ENCODE peak calls at places on chromosomes 7 and 10, in five cellular contexts. A, G, J, S and C are unnamed samples.

GRCh38 chr10:71756441-71757191 is 16.7 kb downstream of the VSIR start:
- DNase-seq in J (no peak), S (no peak), G (no peak), A (no peak), C (peak; percentile 53)

GRCh38 chr10:80260295-80261243 is 28.9 kb downstream of the MAT1A start:
- DNase-seq in J (peak; percentile 48), A (peak; percentile 69), S (no peak), G (peak; percentile 74), C (no peak)

GRCh38 chr7:55366461-55367138 is 1.5 kb downstream of the LANCL2 start:
- DNase-seq in J (peak; percentile 25), S (peak; percentile 17), A (no peak), G (peak; percentile 48), C (no peak)

GRCh38 chr10:74502963-74503608 is 323.3 kb upstream of the KAT6B start:
- DNase-seq in J (peak; percentile 4), S (peak; percentile 9), G (no peak), A (no peak), C (no peak)

GRCh38 chr10:113030453-113030852 is 80.4 kb downstream of the TCF7L2 start:
- DNase-seq in A (no peak), S (no peak), G (no peak), J (no peak), C (no peak)

GRCh38 chr7:105122619-105123018 is 108.6 kb downstream of the KMT2E start:
- DNase-seq in J (no peak), G (no peak), S (no peak), A (no peak), C (no peak)

GRCh38 chr10:9294132-9294663 is 1239.7 kb downstream of the GATA3 start:
- DNase-seq in G (no peak), J (no peak), S (no peak), A (no peak), C (no peak)

GRCh38 chr10:17387861-17388503 is 66.4 kb downstream of the ST8SIA6 start:
- DNase-seq in J (peak; percentile 31), G (peak; percentile 27), A (no peak), S (no peak), C (no peak)

GRCh38 chr7:98998821-98999725 is 120.7 kb downstream of the TRRAP start:
- DNase-seq in J (no peak), G (no peak), A (no peak), S (no peak), C (no peak)
- TF ChIP-seq GABPA in J (no peak), G (no peak), A (no peak), S (no peak), C (no peak)

GRCh38 chr7:147089608-147090007 is 973.0 kb downstream of the CNTNAP2 start:
- DNase-seq in G (no peak), J (no peak), S (no peak), A (no peak), C (no peak)

DNA sequence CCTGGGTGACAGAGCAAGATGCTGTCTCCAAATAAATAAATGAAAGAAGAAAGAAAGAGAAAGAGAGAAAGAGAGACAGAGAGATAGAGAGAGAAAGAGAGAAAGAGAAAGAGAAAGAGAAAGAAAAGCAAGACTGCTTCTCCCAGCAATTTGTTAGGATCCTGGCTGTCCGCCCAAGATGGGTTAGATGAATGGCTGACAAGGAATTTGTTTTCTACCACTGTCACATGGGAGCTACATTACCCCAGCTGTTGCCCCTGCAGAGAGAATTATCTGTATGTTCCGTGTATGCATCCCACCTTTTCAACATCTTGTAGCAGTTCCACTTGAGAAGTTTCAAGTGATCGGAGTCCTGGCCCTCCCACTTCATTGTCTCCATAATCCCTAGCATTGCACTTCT is 972.3 kb downstream of the CNTNAP2 start:
- DNase-seq in J (no peak), G (no peak), S (no peak), A (no peak), C (no peak)
- TF ChIP-seq REST in J (no peak), G (no peak), S (no peak), A (no peak), C (no peak)

DNA sequence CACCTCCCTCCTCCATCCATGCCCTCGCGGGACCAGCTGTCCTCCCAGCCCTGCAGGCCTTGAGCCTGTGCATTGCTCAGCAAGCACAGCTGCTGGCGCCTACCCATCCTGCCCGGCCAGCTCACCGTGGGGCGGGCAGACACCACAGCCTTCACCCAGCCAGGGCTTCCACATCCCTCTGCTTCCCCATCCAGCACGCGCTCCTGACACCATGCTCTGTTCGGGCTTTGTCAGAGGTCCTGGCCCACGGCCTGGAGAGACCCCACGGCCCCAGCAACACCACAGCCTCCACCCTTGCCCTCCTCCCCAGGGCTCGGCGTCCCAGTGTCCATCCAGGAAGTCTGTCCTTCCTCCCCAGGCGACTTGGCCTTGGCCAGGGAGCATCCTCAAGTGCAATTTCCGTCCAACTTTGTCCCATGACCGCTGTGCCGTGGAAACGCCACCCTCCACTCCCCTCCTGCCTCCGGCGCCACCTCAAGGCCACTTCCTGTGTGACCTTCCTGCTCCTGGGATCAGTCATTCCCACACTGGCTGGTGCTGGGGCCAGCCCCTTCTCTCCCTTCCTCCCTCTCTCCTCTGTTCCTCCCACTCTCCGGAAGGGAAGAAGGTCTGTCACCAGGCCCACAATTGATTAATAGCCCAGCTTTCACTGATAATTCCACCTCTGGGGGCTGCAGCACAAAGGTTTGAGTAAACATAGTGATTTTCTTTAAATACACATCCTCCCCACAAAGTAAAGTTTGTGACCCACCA is 71.5 kb upstream of the SMNDC1 start:
- DNase-seq in S (no peak), G (no peak), J (peak; percentile 43), A (peak; percentile 27), C (no peak)
- TF ChIP-seq GABPA in S (no peak), G (no peak), J (peak; percentile 40), A (peak; percentile 76), C (no peak)

DNA sequence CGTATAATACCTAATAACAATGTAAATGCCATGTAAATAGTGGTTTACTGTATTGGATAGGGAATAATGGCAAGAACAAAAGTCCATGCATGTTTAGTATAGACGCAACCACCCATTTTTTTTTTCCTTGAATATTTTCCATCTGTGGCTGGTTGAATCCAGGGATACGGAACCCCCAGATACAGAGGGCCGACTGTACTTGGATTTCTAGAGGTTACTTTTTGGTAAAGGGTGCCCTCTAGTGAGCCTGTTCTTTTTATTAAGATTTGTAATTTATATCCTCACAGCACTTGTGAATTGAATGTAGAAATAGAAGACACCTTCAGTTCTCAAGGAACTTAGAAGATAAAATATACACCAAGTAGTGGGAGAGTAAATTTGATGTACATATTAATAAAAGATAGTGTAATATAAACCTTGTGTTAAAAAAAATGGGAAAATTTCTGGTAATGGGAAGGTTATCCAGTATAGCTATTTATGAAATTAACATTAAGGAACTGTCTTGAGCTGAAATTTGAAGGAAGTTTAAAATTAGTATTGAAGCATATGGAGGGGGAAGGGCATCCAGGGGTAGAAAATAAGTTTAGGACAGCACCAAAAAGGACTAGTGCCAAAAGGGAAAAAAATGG is 32.0 kb downstream of the EXOC6 start:
- DNase-seq in J (peak; percentile 54), S (no peak), A (no peak), G (peak; percentile 37), C (peak; percentile 39)
- TF ChIP-seq REST in J (no peak), S (no peak), A (no peak), G (no peak), C (no peak)

GRCh38 chr10:97590082-97590747 is 694 bp downstream of the C10orf62 start:
- DNase-seq in G (peak; percentile 4), A (no peak), J (no peak), S (no peak), C (no peak)
- TF ChIP-seq GABPA in G (no peak), A (no peak), J (no peak), S (no peak), C (no peak)

DNA sequence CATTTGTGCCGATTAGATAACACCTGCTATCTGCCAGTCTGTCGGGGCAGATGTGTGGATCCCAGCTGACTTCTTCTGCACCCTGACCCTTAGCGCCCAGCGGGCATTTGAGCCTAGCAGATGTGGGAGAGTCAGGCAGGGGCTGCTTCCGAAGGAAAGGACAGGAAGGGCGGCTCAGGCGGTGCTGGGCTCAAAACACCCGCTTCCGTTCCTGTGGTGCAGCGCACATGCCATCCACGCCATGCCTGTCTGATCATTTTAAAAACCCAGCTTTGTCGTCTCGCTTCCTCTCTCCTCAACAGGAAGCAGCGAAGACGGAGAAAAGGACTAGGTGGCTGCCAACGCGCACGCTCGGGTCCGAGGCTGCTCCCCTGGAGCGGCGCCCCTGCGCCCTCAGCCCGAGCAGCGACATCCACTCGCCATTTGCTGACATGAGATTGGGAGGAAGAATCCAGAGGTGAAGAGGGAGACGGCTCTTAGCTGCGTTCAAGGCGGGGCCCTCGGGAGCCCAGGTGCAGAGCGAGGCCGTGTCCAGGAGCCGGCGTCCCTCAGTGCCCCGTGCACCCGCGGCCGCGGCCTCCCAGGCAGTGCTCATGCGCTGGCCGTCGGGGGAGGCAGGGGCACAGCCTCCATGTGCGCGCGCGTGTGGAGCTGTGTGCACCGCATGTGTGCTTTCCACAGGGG is 5.9 kb upstream of the BHLHA15 start:
- DNase-seq in S (no peak), J (no peak), G (no peak), A (no peak), C (no peak)
- TF ChIP-seq REST in S (no peak), J (no peak), G (no peak), A (no peak), C (no peak)

GRCh38 chr10:83075395-83076072 is 1063.8 kb upstream of the GHITM start:
- DNase-seq in G (peak; percentile 44), J (no peak), S (no peak), A (no peak), C (no peak)
- TF ChIP-seq GABPA in G (no peak), J (no peak), S (no peak), A (no peak), C (no peak)

GRCh38 chr7:53600296-53600695 is 564.9 kb downstream of the POM121L12 start:
- DNase-seq in G (no peak), J (no peak), S (no peak), A (no peak), C (no peak)

DNA sequence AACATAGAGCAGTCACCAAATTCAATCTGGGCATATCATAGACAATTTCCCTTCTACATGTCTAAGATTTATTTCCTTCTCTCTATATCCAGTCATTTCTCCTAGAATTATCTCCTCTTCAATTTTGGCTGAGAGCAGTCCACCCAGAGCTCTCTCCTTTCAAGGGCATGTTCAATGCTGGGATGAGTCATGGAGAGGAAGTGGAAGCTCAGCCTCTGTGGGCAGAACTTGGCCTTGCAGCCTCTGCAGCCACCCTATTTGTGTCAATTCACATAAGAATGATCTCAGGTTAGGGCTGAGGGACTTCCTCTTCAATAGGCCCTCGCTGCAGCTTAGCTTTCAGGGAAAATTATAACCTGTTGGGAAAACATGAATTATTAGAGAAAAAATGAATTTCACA is 560.8 kb downstream of the POM121L12 start:
- DNase-seq in S (no peak), G (no peak), A (no peak), J (no peak), C (peak; percentile 32)
- TF ChIP-seq REST in S (no peak), G (no peak), A (no peak), J (no peak), C (no peak)

GRCh38 chr7:67021260-67021659 is 24.6 kb downstream of the TYW1 start:
- DNase-seq in A (no peak), J (no peak), S (no peak), G (no peak), C (no peak)
- TF ChIP-seq GABPA in A (no peak), J (no peak), S (no peak), G (no peak), C (no peak)